ENCODE peak calls at places on chromosomes 16 and 17, in five cellular contexts. E, J, H, D and T are unnamed samples.

GRCh38 chr17:79777166-79777843 is 643 bp upstream of the CBX2 start:
- DNase-seq in H (peak; percentile 78), D (peak; percentile 70), J (peak; percentile 77), E (no peak), T (peak; percentile 81)

GRCh38 chr16:66133641-66134402 is 232.7 kb upstream of the CDH5 start:
- DNase-seq in H (no peak), D (no peak), E (no peak), J (no peak), T (no peak)

GRCh38 chr17:35254107-35254802 is 11.4 kb downstream of the SLFN5 start:
- DNase-seq in E (peak; percentile 24), H (peak; percentile 71), D (peak; percentile 53), J (no peak), T (no peak)

GRCh38 chr17:34117811-34118210 is 137.3 kb upstream of the CCL2 start:
- DNase-seq in E (no peak), H (no peak), J (no peak), D (no peak), T (no peak)

GRCh38 chr17:66957951-66958579 is 6.4 kb upstream of the CACNG4 start:
- DNase-seq in D (no peak), E (no peak), J (no peak), H (peak; percentile 52), T (no peak)

GRCh38 chr16:50925758-50926357 is 184.0 kb downstream of the CYLD start:
- DNase-seq in D (no peak), J (no peak), H (no peak), E (no peak), T (no peak)

GRCh38 chr17:57245786-57246185 is 10.5 kb upstream of the MSI2 start:
- DNase-seq in H (no peak), J (no peak), D (no peak), E (no peak), T (no peak)

GRCh38 chr17:76869209-76869877 is 1.1 kb downstream of the MGAT5B start:
- DNase-seq in H (no peak), E (no peak), D (no peak), J (no peak), T (no peak)

GRCh38 chr17:57782642-57783337 is 37.7 kb upstream of the CCDC182 start:
- DNase-seq in D (no peak), E (no peak), J (no peak), H (no peak), T (no peak)

GRCh38 chr17:52128721-52129120 is 29.8 kb downstream of the CA10 start:
- DNase-seq in J (no peak), D (no peak), E (no peak), H (no peak), T (no peak)

GRCh38 chr16:30406911-30407793 is at the start of gene ZNF771:
- DNase-seq in H (peak; percentile 96), E (peak; percentile 93), J (peak; percentile 93), D (peak; percentile 94), T (peak; percentile 89)

GRCh38 chr16:30907064-30907463 is 10.7 kb downstream of the CTF1 start:
- DNase-seq in H (no peak), J (no peak), D (no peak), E (no peak), T (no peak)

GRCh38 chr17:68580236-68580903 is 20.8 kb downstream of the FAM20A start:
- DNase-seq in D (peak; percentile 72), J (no peak), E (no peak), H (no peak), T (no peak)

GRCh38 chr17:40777971-40778370 is 4.4 kb downstream of the KRT27 start:
- DNase-seq in H (no peak), E (no peak), J (no peak), D (no peak), T (no peak)

GRCh38 chr17:28405632-28406477 is at the start of gene SLC46A1:
- DNase-seq in D (peak; percentile 83), H (peak; percentile 88), J (no peak), E (no peak), T (peak; percentile 97)

GRCh38 chr17:28613916-28614315 is at the start of gene RSKR:
- DNase-seq in E (no peak), H (no peak), D (no peak), J (no peak), T (no peak)

GRCh38 chr17:57456622-57457021 is 200.3 kb downstream of the MSI2 start:
- DNase-seq in J (no peak), E (no peak), H (no peak), D (no peak), T (no peak)

GRCh38 chr16:82050506-82050905 is 15.5 kb downstream of the HSD17B2 start:
- DNase-seq in E (no peak), H (no peak), D (no peak), J (no peak), T (no peak)

GRCh38 chr16:16877061-16877460 is 498.1 kb downstream of the NPIPA7 start:
- DNase-seq in D (no peak), J (no peak), E (no peak), H (no peak), T (no peak)

GRCh38 chr17:64256913-64257807 is 5.9 kb downstream of the TEX2 start:
- DNase-seq in E (no peak), J (no peak), D (no peak), H (no peak), T (no peak)

GRCh38 chr16:2529061-2529931 is 1.9 kb downstream of the CEMP1 start:
- DNase-seq in D (no peak), J (no peak), E (no peak), H (no peak), T (no peak)

GRCh38 chr16:84176192-84177053 is 10.4 kb downstream of the TAF1C start:
- DNase-seq in H (peak; percentile 8), J (no peak), E (no peak), D (no peak), T (no peak)

GRCh38 chr16:70253291-70254094 is 1.8 kb upstream of the EXOSC6 start:
- DNase-seq in J (peak; percentile 50), H (peak; percentile 56), D (no peak), E (no peak), T (peak; percentile 72)

GRCh38 chr17:63137163-63137562 is 171.1 kb downstream of the TANC2 start:
- DNase-seq in D (no peak), E (no peak), H (no peak), J (no peak), T (no peak)

GRCh38 chr17:43877451-43878155 is 29.7 kb downstream of the MPP2 start:
- DNase-seq in E (no peak), D (no peak), J (no peak), H (no peak), T (no peak)

GRCh38 chr17:31379796-31380195 is 11.7 kb upstream of the RAB11FIP4 start:
- DNase-seq in E (no peak), J (no peak), H (no peak), D (no peak), T (no peak)

GRCh38 chr17:31381165-31381668 is 10.3 kb upstream of the RAB11FIP4 start:
- DNase-seq in H (no peak), J (no peak), E (no peak), D (no peak), T (no peak)

GRCh38 chr17:31374503-31374902 is 17.0 kb upstream of the RAB11FIP4 start:
- DNase-seq in H (no peak), D (no peak), E (no peak), J (no peak), T (no peak)

GRCh38 chr17:31374083-31374447 is 17.4 kb upstream of the RAB11FIP4 start:
- DNase-seq in E (no peak), H (no peak), J (no peak), D (no peak), T (no peak)

DNA sequence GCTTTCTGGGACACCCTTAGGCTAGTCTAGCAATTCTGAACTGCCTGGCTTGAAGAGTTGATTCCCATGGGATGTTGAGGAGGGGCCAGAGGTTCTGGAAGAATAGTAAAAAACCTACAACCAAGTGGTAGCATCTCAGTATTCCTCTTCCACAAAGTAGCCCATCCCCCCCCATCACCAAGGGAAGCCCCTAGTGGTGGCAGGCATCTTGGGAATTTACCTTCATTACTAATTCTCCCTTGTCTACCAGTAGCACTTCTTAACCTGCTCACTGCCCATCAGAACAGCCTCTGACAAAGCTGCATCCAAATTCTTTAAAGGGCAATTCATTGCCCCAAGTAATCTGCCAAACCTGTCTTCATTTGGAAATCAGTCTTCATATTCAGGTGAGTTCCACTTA is 12.8 kb upstream of the RAB11FIP4 start:
- DNase-seq in D (no peak), E (no peak), H (no peak), J (no peak), T (no peak)
- TF ChIP-seq CTCF in D (no peak), E (no peak), H (no peak), J (peak; percentile 24), T (peak; percentile 31)

DNA sequence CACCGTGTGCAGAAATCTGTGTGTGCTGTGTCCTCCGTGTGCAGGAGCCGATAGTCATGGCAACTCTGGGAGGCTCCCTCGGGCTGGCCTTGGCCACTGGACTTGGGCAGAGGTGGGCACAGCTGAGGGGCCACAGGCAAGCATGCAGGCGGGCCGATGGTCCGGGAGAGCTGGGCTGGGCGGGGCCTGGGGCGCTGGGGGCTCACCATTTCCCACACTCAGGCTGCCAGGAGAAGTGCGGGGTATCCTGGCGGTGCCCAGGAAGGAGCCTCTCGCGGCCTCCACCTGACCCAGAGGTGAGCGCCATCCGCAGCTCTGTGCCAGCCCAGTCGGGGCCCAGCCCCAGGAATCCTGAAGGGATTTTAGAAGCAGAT is 28.4 kb downstream of the BAHCC1 start:
- DNase-seq in J (no peak), E (no peak), H (no peak), D (no peak), T (no peak)
- H3K4me3 ChIP-seq in J (no peak overlapping the region), E (no peak overlapping the region), H (no peak overlapping the region), D (no peak overlapping the region), T (no peak overlapping the region)

GRCh38 chr17:7837375-7838290 is 3.6 kb downstream of the KDM6B start:
- DNase-seq in E (no peak), D (no peak), H (peak; percentile 56), J (peak; percentile 73), T (no peak)
- H3K4me1 ChIP-seq in E (peaks cover 63% of the 10 kb centered on the region), D (peaks cover 45% of the 10 kb centered on the region), H (peaks cover 36% of the 10 kb centered on the region), J (peaks cover 50% of the 10 kb centered on the region), T (peaks cover 35% of the 10 kb centered on the region)

GRCh38 chr16:23155445-23156049 is 6.3 kb upstream of the USP31 start:
- DNase-seq in H (peak; percentile 25), D (no peak), J (peak; percentile 45), E (no peak), T (no peak)
- TF ChIP-seq CTCF in H (peak; percentile 34), D (peak; percentile 25), J (peak; percentile 82), E (no peak), T (no peak)